ENCODE peak calls at places on chromosomes 1 and 21, in eight cellular contexts. One of them, this sample, is unnamed.

GRCh38 chr1:83593073-83593472 is 405.9 kb downstream of the TTLL7 start:
- DNase-seq in GM13977: no peak
- DNase-seq in fibroblast of lung: no peak
- DNase-seq in DND-41: no peak
- DNase-seq in dorsolateral prefrontal cortex: no peak
- DNase-seq in colonic mucosa: no peak
- DNase-seq in AG04450: no peak
- DNase-seq in endothelial cell: no peak
- DNase-seq in this sample: no peak

GRCh38 chr1:224124220-224124619 is 10.3 kb downstream of the FBXO28 start:
- DNase-seq in colonic mucosa: no peak
- DNase-seq in fibroblast of lung: peak; percentile 3
- DNase-seq in dorsolateral prefrontal cortex: no peak
- DNase-seq in GM13977: no peak
- DNase-seq in AG04450: no peak
- DNase-seq in endothelial cell: no peak
- DNase-seq in DND-41: no peak
- DNase-seq in this sample: no peak

GRCh38 chr1:38962113-38962512 is 20.5 kb upstream of the RHBDL2 start:
- DNase-seq in GM13977: no peak
- DNase-seq in AG04450: no peak
- DNase-seq in dorsolateral prefrontal cortex: no peak
- DNase-seq in endothelial cell: no peak
- DNase-seq in DND-41: no peak
- DNase-seq in colonic mucosa: no peak
- DNase-seq in fibroblast of lung: peak; percentile 87
- DNase-seq in this sample: peak; percentile 50

GRCh38 chr21:42389449-42389835 is 6.4 kb downstream of the TMPRSS3 start:
- DNase-seq in colonic mucosa: peak; percentile 66
- DNase-seq in GM13977: no peak
- DNase-seq in endothelial cell: no peak
- DNase-seq in fibroblast of lung: no peak
- DNase-seq in DND-41: no peak
- DNase-seq in AG04450: no peak
- DNase-seq in dorsolateral prefrontal cortex: no peak
- DNase-seq in this sample: no peak

GRCh38 chr1:173043253-173043652 is 7.5 kb downstream of the TNFSF18 start:
- DNase-seq in fibroblast of lung: peak; percentile 61
- DNase-seq in DND-41: no peak
- DNase-seq in GM13977: no peak
- DNase-seq in AG04450: no peak
- DNase-seq in endothelial cell: no peak
- DNase-seq in colonic mucosa: no peak
- DNase-seq in dorsolateral prefrontal cortex: no peak
- DNase-seq in this sample: peak; percentile 74

GRCh38 chr1:226736908-226737818 is 1.9 kb downstream of the ITPKB start:
- DNase-seq in GM13977: peak; percentile 54
- DNase-seq in endothelial cell: peak; percentile 21
- DNase-seq in fibroblast of lung: peak; percentile 51
- DNase-seq in dorsolateral prefrontal cortex: peak; percentile 82
- DNase-seq in colonic mucosa: peak; percentile 43
- DNase-seq in DND-41: no peak
- DNase-seq in AG04450: no peak
- DNase-seq in this sample: peak; percentile 47

GRCh38 chr1:117757668-117758067 is 151.8 kb downstream of the TENT5C start:
- DNase-seq in fibroblast of lung: peak; percentile 57
- DNase-seq in AG04450: no peak
- DNase-seq in colonic mucosa: no peak
- DNase-seq in endothelial cell: no peak
- DNase-seq in DND-41: no peak
- DNase-seq in GM13977: no peak
- DNase-seq in dorsolateral prefrontal cortex: no peak
- DNase-seq in this sample: no peak

GRCh38 chr21:33026299-33026858 is 644 bp downstream of the OLIG2 start:
- DNase-seq in endothelial cell: no peak
- DNase-seq in dorsolateral prefrontal cortex: no peak
- DNase-seq in AG04450: no peak
- DNase-seq in GM13977: peak; percentile 49
- DNase-seq in colonic mucosa: no peak
- DNase-seq in fibroblast of lung: no peak
- DNase-seq in DND-41: no peak
- DNase-seq in this sample: no peak

GRCh38 chr1:177282976-177283375 is 112.2 kb downstream of the BRINP2 start:
- DNase-seq in dorsolateral prefrontal cortex: no peak
- DNase-seq in GM13977: no peak
- DNase-seq in fibroblast of lung: no peak
- DNase-seq in colonic mucosa: no peak
- DNase-seq in DND-41: no peak
- DNase-seq in AG04450: no peak
- DNase-seq in endothelial cell: no peak
- DNase-seq in this sample: no peak

GRCh38 chr1:177281901-177282300 is 111.1 kb downstream of the BRINP2 start:
- DNase-seq in endothelial cell: no peak
- DNase-seq in AG04450: no peak
- DNase-seq in colonic mucosa: no peak
- DNase-seq in GM13977: no peak
- DNase-seq in DND-41: no peak
- DNase-seq in fibroblast of lung: no peak
- DNase-seq in dorsolateral prefrontal cortex: peak; percentile 56
- DNase-seq in this sample: no peak

GRCh38 chr1:177274687-177275211 is 104.0 kb downstream of the BRINP2 start:
- DNase-seq in colonic mucosa: no peak
- DNase-seq in GM13977: no peak
- DNase-seq in dorsolateral prefrontal cortex: no peak
- DNase-seq in DND-41: no peak
- DNase-seq in endothelial cell: no peak
- DNase-seq in AG04450: no peak
- DNase-seq in fibroblast of lung: peak; percentile 85
- DNase-seq in this sample: peak; percentile 85

GRCh38 chr1:177283380-177283779 is 112.6 kb downstream of the BRINP2 start:
- DNase-seq in AG04450: no peak
- DNase-seq in endothelial cell: no peak
- DNase-seq in fibroblast of lung: no peak
- DNase-seq in colonic mucosa: no peak
- DNase-seq in DND-41: no peak
- DNase-seq in dorsolateral prefrontal cortex: no peak
- DNase-seq in GM13977: no peak
- DNase-seq in this sample: no peak

GRCh38 chr1:177278626-177279390 is 108.0 kb downstream of the BRINP2 start:
- DNase-seq in DND-41: no peak
- DNase-seq in dorsolateral prefrontal cortex: no peak
- DNase-seq in AG04450: no peak
- DNase-seq in endothelial cell: no peak
- DNase-seq in fibroblast of lung: peak; percentile 70
- DNase-seq in GM13977: no peak
- DNase-seq in colonic mucosa: no peak
- DNase-seq in this sample: peak; percentile 29
- TF ChIP-seq CTCF in DND-41: no peak
- TF ChIP-seq CTCF in dorsolateral prefrontal cortex: no peak
- TF ChIP-seq CTCF in AG04450: no peak
- TF ChIP-seq CTCF in endothelial cell: no peak
- TF ChIP-seq CTCF in fibroblast of lung: no peak
- TF ChIP-seq CTCF in GM13977: no peak
- TF ChIP-seq CTCF in colonic mucosa: no peak
- TF ChIP-seq CTCF in this sample: no peak

DNA sequence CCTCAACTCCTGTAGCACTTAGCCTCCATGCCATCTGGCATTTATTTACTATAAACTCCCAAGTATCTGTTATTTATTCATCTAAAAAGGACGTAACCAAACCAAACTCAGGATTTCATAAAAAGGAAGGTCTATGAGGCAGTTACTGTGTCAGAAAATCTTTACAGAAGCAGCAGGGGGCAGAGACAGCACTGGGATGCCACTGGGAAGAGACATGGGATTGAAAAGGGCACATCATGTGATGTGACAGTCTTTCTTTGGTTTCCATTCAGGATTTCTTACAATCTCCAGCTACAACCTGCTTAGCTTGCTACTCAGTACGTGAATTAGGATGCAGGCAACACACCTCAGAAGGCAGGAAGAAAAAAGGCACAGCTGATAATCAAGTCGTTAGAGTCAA is 31.2 kb downstream of the SPRTN start:
- DNase-seq in DND-41: no peak
- DNase-seq in colonic mucosa: no peak
- DNase-seq in fibroblast of lung: no peak
- DNase-seq in AG04450: no peak
- DNase-seq in endothelial cell: no peak
- DNase-seq in GM13977: no peak
- DNase-seq in dorsolateral prefrontal cortex: no peak
- DNase-seq in this sample: no peak
- TF ChIP-seq CTCF in DND-41: no peak
- TF ChIP-seq CTCF in colonic mucosa: no peak
- TF ChIP-seq CTCF in fibroblast of lung: no peak
- TF ChIP-seq CTCF in AG04450: no peak
- TF ChIP-seq CTCF in endothelial cell: no peak
- TF ChIP-seq CTCF in GM13977: no peak
- TF ChIP-seq CTCF in dorsolateral prefrontal cortex: peak; percentile 35
- TF ChIP-seq CTCF in this sample: no peak

GRCh38 chr1:68376441-68376840 is 73.3 kb downstream of the RPE65 start:
- DNase-seq in dorsolateral prefrontal cortex: no peak
- DNase-seq in endothelial cell: no peak
- DNase-seq in AG04450: no peak
- DNase-seq in GM13977: no peak
- DNase-seq in fibroblast of lung: no peak
- DNase-seq in colonic mucosa: no peak
- DNase-seq in DND-41: no peak
- DNase-seq in this sample: no peak

GRCh38 chr1:68378296-68379084 is 71.3 kb downstream of the RPE65 start:
- DNase-seq in AG04450: no peak
- DNase-seq in endothelial cell: no peak
- DNase-seq in fibroblast of lung: peak; percentile 59
- DNase-seq in dorsolateral prefrontal cortex: no peak
- DNase-seq in GM13977: no peak
- DNase-seq in colonic mucosa: no peak
- DNase-seq in DND-41: no peak
- DNase-seq in this sample: peak; percentile 40

GRCh38 chr1:68373173-68373572 is 76.6 kb downstream of the RPE65 start:
- DNase-seq in fibroblast of lung: no peak
- DNase-seq in DND-41: no peak
- DNase-seq in GM13977: no peak
- DNase-seq in dorsolateral prefrontal cortex: no peak
- DNase-seq in endothelial cell: no peak
- DNase-seq in colonic mucosa: no peak
- DNase-seq in AG04450: no peak
- DNase-seq in this sample: no peak

GRCh38 chr1:68377098-68377497 is 72.7 kb downstream of the RPE65 start:
- DNase-seq in colonic mucosa: no peak
- DNase-seq in fibroblast of lung: no peak
- DNase-seq in DND-41: no peak
- DNase-seq in GM13977: no peak
- DNase-seq in dorsolateral prefrontal cortex: no peak
- DNase-seq in AG04450: no peak
- DNase-seq in endothelial cell: no peak
- DNase-seq in this sample: no peak

DNA sequence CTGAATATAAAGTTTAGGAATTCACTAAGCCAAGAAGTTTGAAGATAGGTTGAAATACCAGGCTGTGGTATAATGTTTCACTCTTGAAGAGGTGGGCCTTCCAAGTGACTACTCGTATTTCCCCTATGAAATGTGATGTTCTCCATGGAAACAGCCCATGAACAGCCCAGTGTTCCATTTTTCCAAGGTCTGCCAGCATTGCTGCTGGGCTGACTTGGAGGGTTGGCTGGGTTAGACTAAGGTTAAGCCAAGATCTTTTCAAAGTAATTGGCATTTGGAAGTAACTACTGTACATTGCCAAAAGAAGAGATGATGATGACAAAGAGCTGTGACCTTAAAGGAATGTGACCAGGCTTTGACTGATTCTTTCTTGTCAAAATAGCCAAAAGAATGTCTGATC is 73.8 kb downstream of the RPE65 start:
- DNase-seq in DND-41: no peak
- DNase-seq in endothelial cell: no peak
- DNase-seq in dorsolateral prefrontal cortex: no peak
- DNase-seq in colonic mucosa: no peak
- DNase-seq in fibroblast of lung: peak; percentile 45
- DNase-seq in AG04450: no peak
- DNase-seq in GM13977: no peak
- DNase-seq in this sample: peak; percentile 44
- TF ChIP-seq CTCF in DND-41: no peak
- TF ChIP-seq CTCF in endothelial cell: no peak
- TF ChIP-seq CTCF in dorsolateral prefrontal cortex: no peak
- TF ChIP-seq CTCF in colonic mucosa: no peak
- TF ChIP-seq CTCF in fibroblast of lung: no peak
- TF ChIP-seq CTCF in AG04450: no peak
- TF ChIP-seq CTCF in GM13977: no peak
- TF ChIP-seq CTCF in this sample: no peak

GRCh38 chr21:45640888-45641479 is 2.5 kb upstream of the PCBP3 start:
- DNase-seq in dorsolateral prefrontal cortex: no peak
- DNase-seq in GM13977: peak; percentile 53
- DNase-seq in fibroblast of lung: peak; percentile 22
- DNase-seq in colonic mucosa: peak; percentile 62
- DNase-seq in DND-41: no peak
- DNase-seq in endothelial cell: peak; percentile 47
- DNase-seq in AG04450: no peak
- DNase-seq in this sample: peak; percentile 64
- TF ChIP-seq CTCF in dorsolateral prefrontal cortex: no peak
- TF ChIP-seq CTCF in GM13977: no peak
- TF ChIP-seq CTCF in fibroblast of lung: no peak
- TF ChIP-seq CTCF in colonic mucosa: no peak
- TF ChIP-seq CTCF in DND-41: no peak
- TF ChIP-seq CTCF in endothelial cell: no peak
- TF ChIP-seq CTCF in AG04450: peak; percentile 12
- TF ChIP-seq CTCF in this sample: peak; percentile 18

GRCh38 chr1:205543351-205544305 is 39.2 kb downstream of the CDK18 start:
- DNase-seq in GM13977: no peak
- DNase-seq in AG04450: peak; percentile 26
- DNase-seq in endothelial cell: peak; percentile 85
- DNase-seq in colonic mucosa: peak; percentile 60
- DNase-seq in fibroblast of lung: peak; percentile 92
- DNase-seq in DND-41: no peak
- DNase-seq in dorsolateral prefrontal cortex: peak; percentile 84
- DNase-seq in this sample: peak; percentile 77
- TF ChIP-seq CTCF in GM13977: no peak
- TF ChIP-seq CTCF in AG04450: no peak
- TF ChIP-seq CTCF in endothelial cell: no peak
- TF ChIP-seq CTCF in colonic mucosa: no peak
- TF ChIP-seq CTCF in fibroblast of lung: no peak
- TF ChIP-seq CTCF in DND-41: no peak
- TF ChIP-seq CTCF in dorsolateral prefrontal cortex: no peak
- TF ChIP-seq CTCF in this sample: no peak

DNA sequence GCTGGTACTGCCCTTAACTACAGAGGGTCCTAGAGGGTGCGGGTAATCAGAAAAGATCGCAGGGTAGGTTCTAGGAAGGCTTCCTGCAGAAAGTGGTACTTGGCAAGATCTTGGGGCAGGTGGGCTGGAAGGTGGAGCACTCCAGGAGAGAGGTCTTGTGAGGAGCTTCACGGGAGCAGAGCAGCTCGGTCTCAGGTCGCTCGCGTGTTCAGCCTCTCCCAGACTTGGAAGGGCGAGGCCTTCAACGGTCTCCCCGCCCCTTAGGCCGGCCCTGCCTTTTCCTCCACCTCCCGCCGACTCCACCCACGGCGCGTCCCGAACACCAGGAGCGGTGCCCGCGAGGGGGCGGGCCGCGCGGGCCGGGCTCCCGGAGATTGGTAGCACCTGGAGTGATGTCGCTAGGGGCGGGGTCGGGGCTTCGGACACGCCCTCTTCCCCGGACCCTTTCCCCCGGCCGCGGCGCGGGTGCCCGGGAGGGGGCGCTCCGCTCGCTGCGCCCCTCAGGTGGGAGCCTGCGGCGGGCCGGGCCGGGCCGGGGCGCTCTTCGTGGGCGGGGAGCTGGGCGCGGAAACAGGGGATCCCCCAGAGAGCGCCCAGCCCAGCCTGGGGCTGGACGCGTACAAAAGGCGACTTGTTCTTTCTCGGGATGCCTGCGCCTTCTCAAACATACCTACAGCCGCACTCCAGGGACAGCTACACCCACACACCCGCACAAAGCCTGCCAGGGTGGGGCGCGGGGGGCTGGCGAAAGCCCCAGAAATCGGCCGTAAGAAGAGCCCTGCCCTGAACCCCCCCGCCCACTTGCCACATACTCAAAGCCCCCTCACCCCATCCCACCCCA is 35.5 kb downstream of the AHDC1 start:
- DNase-seq in dorsolateral prefrontal cortex: peak; percentile 82
- DNase-seq in colonic mucosa: peak; percentile 98
- DNase-seq in DND-41: peak; percentile 68
- DNase-seq in GM13977: peak; percentile 99
- DNase-seq in endothelial cell: peak; percentile 88
- DNase-seq in fibroblast of lung: peak; percentile 91
- DNase-seq in AG04450: peak; percentile 46
- DNase-seq in this sample: peak; percentile 93
- TF ChIP-seq CTCF in dorsolateral prefrontal cortex: peak; percentile 30
- TF ChIP-seq CTCF in colonic mucosa: peak; percentile 65
- TF ChIP-seq CTCF in DND-41: no peak
- TF ChIP-seq CTCF in GM13977: peak; percentile 79
- TF ChIP-seq CTCF in endothelial cell: peak; percentile 91
- TF ChIP-seq CTCF in fibroblast of lung: peak; percentile 24
- TF ChIP-seq CTCF in AG04450: peak; percentile 36
- TF ChIP-seq CTCF in this sample: peak; percentile 46